ENCODE peak calls at places on chromosomes 11 and 22, in seven cellular contexts. L, Q, W, K, C, B and X are unnamed samples.

GRCh38 chr11:44753965-44754645 is 27.3 kb downstream of the TSPAN18 start:
- DNase-seq in C (no peak), L (no peak), K (no peak), Q (no peak), B (no peak), W (no peak), X (no peak)

GRCh38 chr11:126391286-126391954 is 35.9 kb downstream of the ST3GAL4 start:
- DNase-seq in Q (no peak), C (no peak), W (no peak), L (no peak), B (no peak), K (no peak), X (no peak)

GRCh38 chr11:21415566-21415965 is 746.2 kb downstream of the NELL1 start:
- DNase-seq in B (no peak), L (no peak), Q (no peak), W (no peak), K (no peak), C (no peak), X (no peak)

GRCh38 chr11:112922606-112923005 is 38.6 kb upstream of the NCAM1 start:
- DNase-seq in C (no peak), Q (no peak), K (no peak), L (no peak), B (no peak), W (no peak), X (no peak)

GRCh38 chr11:34653851-34654490 is 33.1 kb downstream of the EHF start:
- DNase-seq in L (no peak), Q (peak; percentile 88), B (peak; percentile 59), W (peak; percentile 76), C (no peak), K (peak; percentile 93), X (peak; percentile 52)

GRCh38 chr11:92828576-92828975 is 140.9 kb upstream of the MTNR1B start:
- DNase-seq in C (no peak), K (no peak), Q (no peak), L (no peak), W (no peak), B (no peak), X (no peak)

GRCh38 chr22:45164217-45165123 is 745 bp downstream of the NUP50 start:
- DNase-seq in L (peak; percentile 47), W (peak; percentile 34), C (peak; percentile 30), Q (peak; percentile 69), K (no peak), B (peak; percentile 32), X (no peak)

GRCh38 chr11:65776196-65776595 is 4.6 kb downstream of the AP5B1 start:
- DNase-seq in B (no peak), Q (peak; percentile 67), L (no peak), K (no peak), W (peak; percentile 29), C (no peak), X (no peak)

GRCh38 chr22:43289976-43290663 is 53.1 kb downstream of the SCUBE1 start:
- DNase-seq in B (no peak), C (no peak), W (no peak), Q (no peak), L (no peak), K (no peak), X (peak; percentile 24)

GRCh38 chr11:134564472-134565200 is 152.6 kb upstream of the B3GAT1 start:
- DNase-seq in W (no peak), L (no peak), Q (no peak), B (no peak), C (no peak), K (no peak), X (no peak)

GRCh38 chr11:19245351-19245750 is 4.6 kb upstream of the E2F8 start:
- DNase-seq in L (no peak), C (no peak), Q (no peak), W (no peak), B (no peak), K (no peak), X (no peak)

GRCh38 chr11:102047305-102047924 is at the start of gene CFAP300:
- DNase-seq in K (no peak), L (peak; percentile 24), B (peak; percentile 85), C (peak; percentile 32), W (peak; percentile 82), Q (peak; percentile 61), X (peak; percentile 47)

GRCh38 chr11:28337701-28338100 is 229.5 kb downstream of the METTL15 start:
- DNase-seq in K (no peak), Q (no peak), L (no peak), B (no peak), C (no peak), W (no peak), X (no peak)

GRCh38 chr11:1738380-1738779 is 12.0 kb downstream of the IFITM10 start:
- DNase-seq in L (no peak), K (no peak), W (no peak), Q (no peak), B (no peak), C (no peak), X (no peak)

GRCh38 chr22:23837911-23838685 is 708 bp downstream of the DERL3 start:
- DNase-seq in K (no peak), C (no peak), B (no peak), Q (peak; percentile 56), W (no peak), L (no peak), X (no peak)
- TF ChIP-seq POLR2A in K (no peak), C (no peak), B (no peak), Q (no peak), W (no peak), L (no peak), X (no peak)

GRCh38 chr11:72223615-72224586 is 666 bp upstream of the INPPL1 start:
- DNase-seq in L (no peak), Q (peak; percentile 83), B (peak; percentile 85), K (peak; percentile 8), W (peak; percentile 82), C (peak; percentile 74), X (no peak)
- TF ChIP-seq POLR2A in L (no peak), Q (no peak), B (peak; percentile 45), K (no peak), W (no peak), C (no peak), X (peak; percentile 40)

GRCh38 chr11:118202599-118203422 is 22.0 kb downstream of the JAML start:
- DNase-seq in C (no peak), W (peak; percentile 46), B (peak; percentile 88), K (no peak), L (no peak), Q (peak; percentile 89), X (no peak)
- TF ChIP-seq POLR2A in C (no peak), W (no peak), B (no peak), K (no peak), L (no peak), Q (peak; percentile 31), X (no peak)

DNA sequence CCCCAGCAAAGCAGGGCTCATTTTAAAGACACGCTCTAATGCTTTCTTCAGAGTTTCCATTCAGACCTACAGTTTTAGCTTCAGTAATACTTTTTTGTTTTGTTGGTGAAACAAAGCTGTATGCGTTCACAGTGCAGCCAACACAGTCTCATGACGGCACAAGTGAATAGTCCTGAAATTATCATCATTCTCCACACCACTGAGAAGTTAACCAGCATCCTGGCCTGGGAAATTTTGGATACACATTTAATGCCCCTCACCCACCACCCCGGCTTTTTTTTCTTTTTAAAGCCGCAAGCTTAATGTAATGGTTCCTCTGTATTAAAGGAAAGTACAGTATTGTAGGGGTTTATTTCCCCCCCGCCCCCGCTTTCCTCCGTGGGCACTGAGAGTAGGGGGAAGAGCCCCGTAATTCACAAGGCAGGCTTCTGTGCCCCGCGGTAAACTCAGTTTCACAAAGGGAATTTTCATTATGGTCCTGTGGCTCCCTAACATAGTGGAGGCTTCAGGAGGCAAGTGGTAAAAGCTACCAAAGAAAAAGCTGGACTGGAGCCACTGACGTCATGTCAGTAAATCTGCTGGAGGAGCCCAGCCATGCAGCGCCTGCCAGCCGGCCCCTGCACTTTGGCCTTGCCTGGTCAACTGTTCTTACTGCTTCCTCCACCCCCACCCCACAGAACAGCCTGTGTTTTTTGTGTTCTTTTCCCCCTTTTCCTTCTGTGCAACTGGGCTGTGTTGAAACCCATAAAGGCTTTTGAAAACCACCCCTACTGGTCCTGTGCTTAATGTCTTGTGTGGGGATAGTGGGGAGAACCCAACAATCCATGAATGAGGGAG is 18.2 kb downstream of the TEAD1 start:
- DNase-seq in L (no peak), Q (peak; percentile 93), K (peak; percentile 60), W (peak; percentile 93), B (peak; percentile 92), C (peak; percentile 88), X (no peak)
- TF ChIP-seq POLR2A in L (no peak), Q (peak; percentile 65), K (no peak), W (no peak), B (no peak), C (no peak), X (no peak)

GRCh38 chr22:28771195-28771791 is 1.2 kb upstream of the CCDC117 start:
- DNase-seq in L (no peak), C (no peak), W (peak; percentile 84), B (no peak), Q (peak; percentile 76), K (no peak), X (no peak)

GRCh38 chr22:28773461-28773867 is 969 bp downstream of the CCDC117 start:
- DNase-seq in B (no peak), K (no peak), L (peak; percentile 23), Q (no peak), W (no peak), C (peak; percentile 60), X (peak; percentile 22)

GRCh38 chr22:28769394-28770085 is 3.0 kb upstream of the CCDC117 start:
- DNase-seq in K (no peak), C (no peak), B (no peak), Q (no peak), L (no peak), W (no peak), X (no peak)

GRCh38 chr22:28774378-28774777 is 1.9 kb downstream of the CCDC117 start:
- DNase-seq in K (no peak), B (no peak), L (no peak), Q (no peak), C (no peak), W (no peak), X (no peak)

GRCh38 chr22:28772633-28773460 is at the start of gene CCDC117:
- DNase-seq in C (peak; percentile 94), L (peak; percentile 95), Q (peak; percentile 98), K (peak; percentile 89), W (peak; percentile 94), B (peak; percentile 96), X (peak; percentile 81)
- TF ChIP-seq POLR2A in C (peak; percentile 93), L (peak; percentile 76), Q (peak; percentile 82), K (peak; percentile 79), W (no peak), B (peak; percentile 69), X (peak; percentile 65)

DNA sequence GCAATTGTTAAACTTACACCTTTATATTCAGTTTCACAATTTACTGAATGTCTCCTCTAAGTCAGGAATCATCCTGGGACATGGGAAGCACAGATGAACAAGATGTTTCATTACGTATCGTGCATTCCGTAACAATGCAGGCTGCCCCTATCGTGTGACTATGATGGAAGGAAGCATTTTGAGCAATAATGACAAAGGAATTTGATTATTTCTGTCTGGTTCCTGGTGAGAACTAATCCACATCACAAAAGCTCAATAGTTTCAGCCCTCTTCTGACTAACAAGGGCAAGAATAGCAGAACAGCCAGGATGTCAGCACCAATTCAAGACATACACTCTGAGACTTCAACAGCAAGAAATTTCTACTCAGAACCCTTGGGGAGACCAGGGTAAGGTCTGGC is 14.5 kb downstream of the PISD start:
- DNase-seq in B (no peak), Q (no peak), W (no peak), K (no peak), L (no peak), C (peak; percentile 71), X (no peak)
- TF ChIP-seq POLR2A in B (no peak), Q (no peak), W (no peak), K (no peak), L (no peak), C (no peak), X (no peak)